ENCODE peak calls at places on chromosomes 16 and 17, in six cellular contexts. K is K562, B is A549, N is HCT116, Y is GM12878, R is HepG2. O is an unnamed sample.

GRCh38 chr16:54847207-54847606 is 83.5 kb upstream of the IRX5 start:
- DNase-seq in K (no peak), B (peak; percentile 9), N (no peak), Y (no peak), R (no peak), O (no peak)

GRCh38 chr17:4389079-4389478 is 22.6 kb upstream of the UBE2G1 start:
- DNase-seq in K (no peak), B (no peak), N (no peak), Y (no peak), R (no peak), O (peak; percentile 69)

GRCh38 chr16:9818702-9819101 is 363.5 kb downstream of the GRIN2A start:
- DNase-seq in K (no peak), B (no peak), N (no peak), Y (no peak), R (no peak), O (no peak)

GRCh38 chr16:56985288-56985961 is 3.9 kb upstream of the NLRC5 start:
- DNase-seq in K (no peak), B (peak; percentile 75), N (peak; percentile 62), Y (no peak), R (no peak), O (no peak)

GRCh38 chr16:50323335-50324011 is 45.3 kb downstream of the BRD7 start:
- DNase-seq in K (no peak), B (peak; percentile 69), N (peak; percentile 21), Y (no peak), R (peak; percentile 50), O (no peak)

GRCh38 chr16:88844412-88845118 is 12.2 kb downstream of the GALNS start:
- DNase-seq in K (no peak), B (peak; percentile 25), N (no peak), Y (no peak), R (no peak), O (peak; percentile 60)

GRCh38 chr17:30380643-30381419 is 2.1 kb downstream of the CPD start:
- DNase-seq in K (no peak), B (no peak), N (no peak), Y (no peak), R (no peak), O (no peak)

GRCh38 chr16:85561248-85562101 is 51.6 kb upstream of the GSE1 start:
- DNase-seq in K (peak; percentile 64), B (no peak), N (no peak), Y (no peak), R (no peak), O (no peak)

GRCh38 chr16:57271063-57271345 is 13.5 kb downstream of the PLLP start:
- DNase-seq in K (peak; percentile 4), B (no peak), N (no peak), Y (no peak), R (no peak), O (no peak)

GRCh38 chr17:27423651-27424050 is 32.6 kb upstream of the KSR1 start:
- DNase-seq in K (no peak), B (no peak), N (no peak), Y (no peak), R (no peak), O (no peak)

GRCh38 chr17:8339540-8339939 is at the start of gene ODF4:
- DNase-seq in K (no peak), B (no peak), N (no peak), Y (no peak), R (no peak), O (no peak)
- H3K4me2 ChIP-seq in K (peak within 1 kb of the TSS; percentile 39), B (no peak within 1 kb of the TSS), N (no peak within 1 kb of the TSS), Y (no peak within 1 kb of the TSS), R (no peak within 1 kb of the TSS), O (no peak within 1 kb of the TSS)

DNA sequence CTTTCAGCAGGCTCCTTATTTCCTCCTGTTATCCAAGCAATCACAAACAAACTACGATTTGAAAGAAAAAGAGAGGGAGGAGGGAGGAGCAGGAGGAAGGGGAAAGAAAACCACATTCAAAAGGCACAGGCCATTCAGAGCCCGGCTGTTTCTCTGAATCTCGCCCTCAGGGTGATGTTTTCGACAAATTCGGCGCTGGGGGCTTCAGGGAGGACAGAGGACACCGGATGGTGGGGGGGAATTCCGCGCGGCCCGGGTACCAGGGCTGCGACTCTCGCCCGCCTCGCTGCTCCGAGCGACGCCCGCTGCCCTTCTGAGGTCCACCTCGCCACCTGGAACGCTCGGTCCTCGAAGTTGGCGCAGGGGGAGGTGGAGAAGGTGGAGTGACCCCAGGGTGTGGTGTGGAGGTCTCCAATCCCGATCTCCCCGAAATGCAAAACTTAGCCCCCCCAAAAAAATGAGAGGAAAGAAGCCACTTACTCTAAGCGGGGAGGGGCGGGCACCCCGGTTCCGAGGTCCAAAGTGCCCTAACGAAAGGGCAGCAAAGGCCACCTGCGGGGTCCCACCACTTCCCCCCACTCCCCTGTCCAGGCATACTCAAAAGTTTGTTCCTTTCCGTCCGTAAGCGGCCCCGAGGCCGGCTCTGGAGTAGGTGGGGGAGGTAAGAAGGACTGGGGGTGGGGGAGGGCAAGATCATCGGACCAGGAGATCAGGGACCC is 1.2 kb downstream of the TOX3 start:
- DNase-seq in K (no peak), B (no peak), N (no peak), Y (no peak), R (no peak), O (peak; percentile 66)
- TF ChIP-seq REST in K (no peak), B (no peak), N (no peak), Y (no peak), R (no peak), O (no peak)

DNA sequence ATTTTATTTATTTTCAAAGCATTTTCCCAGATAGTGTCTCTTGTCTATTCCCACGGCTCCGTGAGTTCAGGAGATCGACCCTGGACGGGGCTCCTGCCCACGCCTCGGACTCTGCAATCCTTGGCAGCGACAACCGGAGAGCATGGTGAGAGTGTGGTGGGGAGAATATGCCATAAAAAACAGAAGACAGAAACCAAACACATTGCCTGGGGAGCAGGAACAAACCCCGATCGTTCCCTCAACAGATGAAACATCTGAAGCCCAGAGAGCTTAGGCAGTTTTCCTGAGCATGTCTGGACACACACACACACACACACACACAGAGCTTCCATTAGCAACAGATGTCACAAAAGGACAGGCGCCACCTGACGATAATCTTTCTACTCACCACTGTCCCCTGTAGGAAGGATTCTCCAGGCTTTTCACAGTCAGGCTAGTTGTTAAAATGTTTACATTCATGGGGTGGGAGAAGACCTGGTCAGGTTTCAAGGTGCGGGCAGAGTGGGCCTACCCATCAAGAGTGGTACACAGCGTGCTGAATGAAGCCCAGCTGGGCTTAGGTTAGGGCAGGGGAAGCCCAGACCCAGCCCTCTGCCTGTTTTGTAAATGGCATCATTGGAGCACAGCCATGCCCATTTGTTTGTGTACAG is 230.4 kb upstream of the TNRC6C start:
- DNase-seq in K (no peak), B (peak; percentile 34), N (peak; percentile 36), Y (no peak), R (peak; percentile 58), O (peak; percentile 36)
- H3K4me2 ChIP-seq in K (no peak overlapping the region), B (no peak overlapping the region), N (no peak overlapping the region), Y (no peak overlapping the region), R (peak overlapping the region; percentile 57), O (no peak overlapping the region)

GRCh38 chr16:84458606-84459516 is 45.6 kb downstream of the MEAK7 start:
- DNase-seq in K (no peak), B (no peak), N (no peak), Y (no peak), R (no peak), O (no peak)
- TF ChIP-seq REST in K (no peak), B (no peak), N (no peak), Y (no peak), R (no peak), O (no peak)

DNA sequence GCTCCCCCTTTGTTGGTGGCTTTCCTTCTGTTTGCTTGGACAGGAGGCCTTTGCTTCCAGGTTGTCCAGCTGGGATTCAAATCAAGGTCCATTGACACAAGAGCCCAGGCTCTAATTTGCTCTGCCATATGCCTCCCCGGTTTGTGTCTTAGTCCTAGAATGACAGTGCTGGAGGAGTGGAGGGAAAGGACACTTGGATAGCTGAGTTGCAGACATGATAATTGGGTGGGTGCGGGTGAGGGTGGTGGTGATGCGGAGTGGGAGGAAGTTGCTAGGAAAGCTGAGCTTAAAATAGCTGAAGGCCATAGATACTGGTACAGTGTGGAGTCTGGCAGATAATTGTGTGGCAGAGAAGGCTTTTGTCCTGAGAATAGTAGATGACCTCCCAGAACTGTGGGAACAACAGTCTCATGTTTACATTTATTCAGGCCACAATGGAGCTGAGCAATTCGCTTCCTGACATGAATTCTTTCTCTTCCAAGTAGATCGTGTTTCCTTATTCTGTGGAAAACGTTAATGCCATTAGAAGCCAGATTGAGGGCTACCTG is 23.8 kb downstream of the SEC14L1 start:
- DNase-seq in K (no peak), B (no peak), N (no peak), Y (no peak), R (peak; percentile 43), O (peak; percentile 34)
- H3K4me2 ChIP-seq in K (peak overlapping the region; percentile 48), B (no peak overlapping the region), N (no peak overlapping the region), Y (peak overlapping the region; percentile 44), R (no peak overlapping the region), O (peak overlapping the region; percentile 70)

GRCh38 chr16:4538386-4539235 is at the start of gene CDIP1:
- DNase-seq in K (peak; percentile 45), B (peak; percentile 96), N (peak; percentile 89), Y (peak; percentile 82), R (peak; percentile 91), O (peak; percentile 99)

GRCh38 chr16:4536391-4537106 is 2.0 kb downstream of the CDIP1 start:
- DNase-seq in K (no peak), B (no peak), N (no peak), Y (no peak), R (no peak), O (no peak)

GRCh38 chr16:4538067-4538385 is 547 bp downstream of the CDIP1 start:
- DNase-seq in K (no peak), B (no peak), N (no peak), Y (no peak), R (no peak), O (no peak)

GRCh38 chr16:4535627-4536108 is 2.9 kb downstream of the CDIP1 start:
- DNase-seq in K (no peak), B (no peak), N (no peak), Y (no peak), R (no peak), O (no peak)

GRCh38 chr16:4537376-4538066 is 1.1 kb downstream of the CDIP1 start:
- DNase-seq in K (no peak), B (no peak), N (no peak), Y (no peak), R (no peak), O (peak; percentile 80)
- TF ChIP-seq REST in K (no peak), B (no peak), N (no peak), Y (no peak), R (no peak), O (no peak)

GRCh38 chr16:81542609-81543570 is 98.3 kb downstream of the CMIP start:
- DNase-seq in K (no peak), B (no peak), N (no peak), Y (no peak), R (peak; percentile 92), O (no peak)
- H3K4me2 ChIP-seq in K (no peak overlapping the region), B (peak overlapping the region; percentile 29), N (no peak overlapping the region), Y (no peak overlapping the region), R (peak overlapping the region; percentile 91), O (no peak overlapping the region)

GRCh38 chr16:66928702-66929388 is 3.5 kb upstream of the RRAD start:
- DNase-seq in K (peak; percentile 61), B (peak; percentile 56), N (no peak), Y (no peak), R (peak; percentile 39), O (peak; percentile 88)
- TF ChIP-seq REST in K (no peak), B (no peak), N (no peak), Y (no peak), R (no peak), O (no peak)

O was measured in GM23338.